ENCODE peak calls at places on chromosomes 7 and 10, in nine cellular contexts. O, L, W, A, C, Z, R, Y and Q are unnamed samples.

GRCh38 chr10:69335063-69335587 is 56.8 kb downstream of the HK1 start:
- DNase-seq in Z (no peak), Y (no peak), W (no peak), C (no peak), A (peak; percentile 71), O (peak; percentile 37), R (no peak), L (no peak), Q (peak; percentile 29)

GRCh38 chr10:51097546-51097945 is 23.3 kb downstream of the PRKG1 start:
- DNase-seq in C (no peak), L (no peak), W (no peak), Y (no peak), Z (no peak), O (no peak), A (no peak), R (no peak), Q (no peak)

GRCh38 chr10:35574924-35575352 is 30.2 kb upstream of the GJD4 start:
- DNase-seq in Z (no peak), O (no peak), W (peak; percentile 99), A (no peak), C (no peak), Y (peak; percentile 72), R (no peak), L (no peak), Q (no peak)

GRCh38 chr10:86971146-86971991 is 3.1 kb downstream of the ADIRF start:
- DNase-seq in L (peak; percentile 75), O (no peak), A (peak; percentile 89), C (no peak), W (peak; percentile 76), Y (peak; percentile 98), R (peak; percentile 86), Z (peak; percentile 53), Q (peak; percentile 94)

GRCh38 chr10:131199646-131200045 is 111.9 kb downstream of the TCERG1L start:
- DNase-seq in C (no peak), L (no peak), W (no peak), Z (no peak), O (no peak), A (no peak), Y (no peak), R (peak; percentile 30), Q (no peak)

GRCh38 chr10:106520698-106521097 is 643.8 kb downstream of the SORCS1 start:
- DNase-seq in L (no peak), O (no peak), C (no peak), Z (no peak), Y (no peak), R (no peak), W (no peak), A (no peak), Q (no peak)

GRCh38 chr7:154744226-154744860 is 258.6 kb downstream of the PAXIP1 start:
- DNase-seq in Z (peak; percentile 70), L (peak; percentile 25), Y (peak; percentile 54), O (peak; percentile 30), A (peak; percentile 38), C (no peak), R (no peak), W (no peak), Q (peak; percentile 42)

GRCh38 chr7:121259826-121260225 is 69.0 kb upstream of the WNT16 start:
- DNase-seq in R (no peak), Y (no peak), C (no peak), Z (no peak), W (peak; percentile 30), O (no peak), L (no peak), A (no peak), Q (no peak)

GRCh38 chr7:81268551-81268950 is 349.7 kb upstream of the SEMA3C start:
- DNase-seq in L (no peak), O (no peak), C (no peak), W (peak; percentile 18), A (no peak), Z (no peak), R (no peak), Y (peak; percentile 8), Q (no peak)

GRCh38 chr10:73818402-73818801 is 7.0 kb upstream of the NDST2 start:
- DNase-seq in L (no peak), W (no peak), Z (no peak), Y (no peak), R (no peak), A (no peak), O (no peak), C (no peak), Q (no peak)

GRCh38 chr10:95896066-95896850 is 11.5 kb upstream of the CC2D2B start:
- DNase-seq in A (no peak), W (no peak), L (no peak), Z (no peak), R (no peak), O (no peak), C (no peak), Y (no peak), Q (no peak)

GRCh38 chr10:130763071-130763470 is 548.5 kb downstream of the TCERG1L start:
- DNase-seq in A (no peak), C (no peak), Y (no peak), L (no peak), W (no peak), R (no peak), O (no peak), Z (no peak), Q (no peak)

GRCh38 chr7:85829817-85830432 is 643.1 kb upstream of the SEMA3D start:
- DNase-seq in W (peak; percentile 29), Y (peak; percentile 33), R (no peak), C (peak; percentile 5), L (no peak), Z (no peak), O (no peak), A (no peak), Q (no peak)

GRCh38 chr10:94630017-94630688 is 53.4 kb upstream of the CYP2C18 start:
- DNase-seq in Z (no peak), A (no peak), O (no peak), L (no peak), C (peak; percentile 21), Y (peak; percentile 35), W (peak; percentile 20), R (no peak), Q (no peak)

GRCh38 chr10:30390207-30390606 is 41.1 kb upstream of the MTPAP start:
- DNase-seq in L (no peak), W (no peak), R (no peak), Z (no peak), C (no peak), Y (no peak), O (no peak), A (no peak), Q (no peak)

GRCh38 chr7:1123721-1124120 is 35.8 kb downstream of the GPER1 start:
- DNase-seq in Z (peak; percentile 66), O (peak; percentile 50), C (no peak), W (peak; percentile 38), R (no peak), Y (peak; percentile 91), A (peak; percentile 85), L (no peak), Q (peak; percentile 57)

GRCh38 chr7:151432658-151433521 is 7.1 kb downstream of the CRYGN start:
- DNase-seq in W (no peak), A (no peak), C (no peak), O (no peak), Z (no peak), R (no peak), Y (peak; percentile 26), L (no peak), Q (no peak)

GRCh38 chr10:60367431-60367830 is 22.2 kb downstream of the ANK3 start:
- DNase-seq in O (no peak), R (no peak), L (no peak), A (no peak), W (no peak), Y (no peak), Z (no peak), C (no peak), Q (no peak)

GRCh38 chr7:77540402-77540822 is 3.3 kb downstream of the PTPN12 start:
- DNase-seq in L (no peak), A (no peak), R (no peak), O (no peak), Y (no peak), Z (no peak), W (no peak), C (no peak), Q (no peak)

GRCh38 chr7:131943211-131943610 is 386.8 kb upstream of the PODXL start:
- DNase-seq in C (no peak), L (no peak), W (no peak), A (no peak), Z (no peak), R (no peak), Y (no peak), O (no peak), Q (no peak)

GRCh38 chr7:64494912-64495461 is 67.9 kb downstream of the ZNF680 start:
- DNase-seq in R (no peak), Y (peak; percentile 5), L (no peak), C (no peak), W (no peak), O (no peak), A (no peak), Z (no peak), Q (no peak)

GRCh38 chr7:76225379-76225778 is 23.7 kb downstream of the SRRM3 start:
- DNase-seq in O (no peak), A (peak; percentile 32), W (peak; percentile 10), C (no peak), Y (peak; percentile 61), L (peak; percentile 14), Z (peak; percentile 56), R (no peak), Q (no peak)

GRCh38 chr7:28230273-28230672 is 49.7 kb upstream of the JAZF1 start:
- DNase-seq in O (no peak), Y (no peak), W (no peak), R (no peak), Z (no peak), L (no peak), A (no peak), C (no peak), Q (no peak)

GRCh38 chr7:132656846-132657776 is 80.8 kb upstream of the PLXNA4 start:
- DNase-seq in Y (peak; percentile 23), R (no peak), O (no peak), L (peak; percentile 9), Z (no peak), C (peak; percentile 2), W (peak; percentile 24), A (no peak), Q (no peak)

GRCh38 chr7:85038466-85038865 is 148.4 kb downstream of the SEMA3D start:
- DNase-seq in Z (no peak), W (no peak), L (no peak), C (no peak), A (no peak), O (no peak), R (no peak), Y (no peak), Q (no peak)

GRCh38 chr10:48792687-48793096 is 108.0 kb downstream of the WDFY4 start:
- DNase-seq in A (no peak), O (no peak), R (no peak), C (no peak), Y (peak; percentile 80), Z (no peak), W (peak; percentile 42), L (no peak), Q (no peak)

GRCh38 chr7:142788303-142789286 is 17.8 kb downstream of the PRSS2 start:
- DNase-seq in W (no peak), A (no peak), C (no peak), L (no peak), Z (no peak), R (no peak), O (no peak), Y (no peak), Q (no peak)

GRCh38 chr10:12716042-12716441 is 285.5 kb downstream of the CCDC3 start:
- DNase-seq in Y (no peak), Z (no peak), A (no peak), C (no peak), O (no peak), L (no peak), R (no peak), W (no peak), Q (no peak)

GRCh38 chr10:5565671-5566581 is 41.2 kb downstream of the CALML3 start:
- DNase-seq in L (no peak), R (no peak), Y (peak; percentile 74), C (no peak), Z (no peak), O (no peak), A (no peak), W (peak; percentile 70), Q (peak; percentile 5)

GRCh38 chr7:142870147-142870559 is 15.3 kb downstream of the EPHB6 start:
- DNase-seq in A (no peak), C (no peak), O (no peak), R (no peak), L (no peak), Z (no peak), W (no peak), Y (no peak), Q (no peak)

GRCh38 chr10:100710151-100710871 is 35.1 kb upstream of the PAX2 start:
- DNase-seq in W (no peak), O (no peak), A (no peak), Y (no peak), R (no peak), Z (peak; percentile 55), L (no peak), C (no peak), Q (no peak)